ENCODE peak calls at places on chromosomes 6 and 20, in six cellular contexts. A is neuronal stem cell, I is IMR-90, N is H9, W is mesenchymal stem cell, Z is H1. V is an unnamed sample.

GRCh38 chr20:62191781-62192559 is 9.1 kb downstream of the MTG2 start:
- DNase-seq in N (no peak), I (no peak), A (no peak), Z (no peak), W (no peak), V (no peak)

GRCh38 chr6:30497714-30498113 is 8.4 kb downstream of the HLA-E start:
- DNase-seq in Z (no peak), I (no peak), W (no peak), A (no peak), N (no peak), V (no peak)

GRCh38 chr20:49899551-49900383 is 15.6 kb downstream of the SPATA2 start:
- DNase-seq in A (no peak), N (no peak), W (no peak), I (peak), Z (no peak), V (no peak)

GRCh38 chr6:79145301-79145700 is 67.2 kb upstream of the PHIP start:
- DNase-seq in Z (no peak), A (no peak), W (no peak), I (no peak), N (no peak), V (no peak)

GRCh38 chr20:38751360-38751976 is 3.2 kb downstream of the ACTR5 start:
- DNase-seq in N (no peak), I (peak), W (peak), Z (no peak), A (no peak), V (peak)

GRCh38 chr20:56520180-56520579 is 4.4 kb upstream of the FAM209A start:
- DNase-seq in Z (no peak), I (no peak), W (no peak), N (no peak), A (no peak), V (no peak)

GRCh38 chr6:40477246-40478126 is 109.7 kb downstream of the LRFN2 start:
- DNase-seq in Z (peak), A (peak), W (peak), I (no peak), N (peak), V (no peak)

GRCh38 chr6:33966536-33966935 is 162.7 kb upstream of the MLN start:
- DNase-seq in N (peak), I (no peak), Z (no peak), W (no peak), A (no peak), V (no peak)

GRCh38 chr20:9129756-9130155 is 60.9 kb downstream of the PLCB4 start:
- DNase-seq in W (no peak), Z (no peak), N (no peak), A (no peak), I (no peak), V (no peak)

GRCh38 chr20:19048898-19049889 is 163.2 kb upstream of the SLC24A3 start:
- DNase-seq in Z (no peak), N (no peak), W (no peak), A (no peak), I (no peak), V (peak)
- H2AFZ ChIP-seq in Z (peak), N (no peak), W (no peak), A (no peak), I (no peak), V (no peak)

DNA sequence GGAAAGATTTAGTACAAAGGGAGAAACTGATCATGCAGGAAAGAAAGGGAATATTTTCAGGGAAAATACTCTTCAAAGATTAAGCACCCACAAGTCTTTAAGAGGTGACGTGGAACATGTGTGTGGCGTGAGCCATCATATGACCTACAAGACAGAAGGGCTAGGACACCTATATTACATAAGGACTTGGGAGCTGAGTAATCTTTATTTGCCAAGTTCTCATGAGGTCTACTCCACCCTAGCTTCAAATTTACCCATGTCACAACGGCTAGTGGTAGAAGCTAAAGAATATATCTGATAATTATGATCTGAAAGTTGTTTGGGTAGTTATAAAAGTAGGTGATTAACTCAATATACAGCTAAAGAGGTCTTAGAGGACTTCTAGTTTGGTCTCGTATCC is 167.8 kb downstream of the GJA10 start:
- DNase-seq in A (no peak), Z (no peak), I (no peak), W (no peak), N (no peak), V (no peak)
- H3K14ac ChIP-seq in A (no peak), Z (no peak), I (no peak), W (no peak), N (no peak), V (no peak)

DNA sequence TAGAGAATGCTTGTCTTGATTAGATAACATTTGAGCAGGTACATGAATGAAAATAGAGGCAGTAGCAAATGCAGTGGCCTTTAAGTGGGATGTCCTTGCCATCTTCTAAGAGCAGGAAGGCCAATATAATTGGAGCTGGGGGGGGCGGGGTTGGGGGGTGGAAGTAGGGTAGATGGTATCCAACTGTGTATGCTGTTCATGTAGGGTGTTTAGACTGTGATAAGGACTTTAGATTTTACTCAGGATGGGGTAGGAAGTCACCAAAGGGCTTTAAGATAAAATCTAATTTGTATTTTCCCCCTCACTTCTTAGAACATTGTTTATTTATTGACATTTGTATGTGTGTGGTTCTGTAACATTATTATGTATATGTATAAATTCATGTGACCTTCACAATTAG is 12.0 kb downstream of the TAB2 start:
- DNase-seq in A (no peak), I (no peak), W (no peak), Z (no peak), N (no peak), V (no peak)
- H4K8ac ChIP-seq in A (no peak), I (no peak), W (no peak), Z (no peak), N (no peak), V (no peak)

GRCh38 chr6:43282636-43283513 is 15.2 kb upstream of the SLC22A7 start:
- DNase-seq in N (no peak), I (no peak), W (no peak), Z (no peak), A (no peak), V (no peak)

GRCh38 chr6:43284986-43285385 is 13.1 kb upstream of the SLC22A7 start:
- DNase-seq in W (no peak), A (no peak), N (no peak), I (no peak), Z (no peak), V (no peak)

GRCh38 chr6:43283514-43283901 is 14.6 kb upstream of the SLC22A7 start:
- DNase-seq in Z (no peak), A (no peak), W (no peak), N (no peak), I (no peak), V (no peak)

GRCh38 chr6:43285415-43285814 is 12.6 kb upstream of the SLC22A7 start:
- DNase-seq in N (no peak), Z (no peak), A (no peak), W (no peak), I (no peak), V (no peak)

GRCh38 chr6:43283905-43284304 is 14.2 kb upstream of the SLC22A7 start:
- DNase-seq in N (no peak), Z (no peak), A (no peak), W (no peak), I (no peak), V (no peak)
- H2AFZ ChIP-seq in N (no peak), Z (no peak), A (no peak), W (no peak), I (no peak), V (no peak)